ENCODE peak calls at places on chromosomes 2 and 18, in nine cellular contexts. B is NAMALWA; P is activated CD8-positive, alpha-beta memory T cell treated with anti-CD3 and anti-CD28 coated beads, Interleukin-2, amount 50 U/mL, for 4 hours; K is nephron progenitor cell; N is aorta; V is NCI-H1436; Q is AG09319; Y is mesendoderm; I is cardiac muscle cell. X is an unnamed sample.

GRCh38 chr2:65017335-65017734 is 28.1 kb downstream of the SLC1A4 start:
- DNase-seq in K (no peak), Q (no peak), N (no peak), Y (peak; percentile 44), P (no peak), B (no peak), V (no peak), I (peak; percentile 35), X (no peak)

GRCh38 chr2:215664847-215665525 is 229.1 kb upstream of the FN1 start:
- DNase-seq in N (no peak), K (no peak), Y (peak; percentile 75), V (no peak), I (no peak), B (no peak), Q (peak; percentile 24), P (no peak), X (no peak)

GRCh38 chr2:60872510-60872928 is 8.9 kb upstream of the REL start:
- DNase-seq in Q (no peak), B (no peak), I (no peak), V (no peak), Y (no peak), N (no peak), P (no peak), K (no peak), X (peak; percentile 45)

GRCh38 chr2:6986251-6986893 is 69.2 kb downstream of the RNF144A start:
- DNase-seq in P (no peak), I (no peak), V (peak; percentile 13), Y (peak; percentile 79), B (no peak), Q (no peak), N (no peak), K (no peak), X (no peak)

GRCh38 chr2:5433855-5434254 is 258.3 kb upstream of the SOX11 start:
- DNase-seq in Y (no peak), N (no peak), Q (no peak), I (no peak), B (no peak), K (no peak), P (no peak), V (no peak), X (no peak)

GRCh38 chr18:59142274-59142673 is 2.6 kb downstream of the SEC11C start:
- DNase-seq in Y (no peak), N (no peak), V (no peak), P (no peak), I (no peak), K (no peak), B (peak; percentile 37), Q (no peak), X (peak; percentile 68)

GRCh38 chr2:24514820-24515219 is 23.8 kb downstream of the NCOA1 start:
- DNase-seq in I (no peak), Y (no peak), N (no peak), V (no peak), B (no peak), P (no peak), Q (no peak), K (no peak), X (no peak)

GRCh38 chr2:85154048-85154753 is 21.0 kb downstream of the TCF7L1 start:
- DNase-seq in K (no peak), P (no peak), Q (no peak), V (no peak), N (no peak), Y (no peak), I (no peak), B (no peak), X (no peak)

GRCh38 chr18:55833543-55833942 is 245.6 kb upstream of the TCF4 start:
- DNase-seq in N (no peak), B (no peak), Q (peak; percentile 85), K (no peak), P (no peak), V (no peak), I (no peak), Y (peak; percentile 92), X (no peak)

GRCh38 chr2:72673279-72673678 is 152.6 kb downstream of the EXOC6B start:
- DNase-seq in N (no peak), B (no peak), P (no peak), K (no peak), Y (no peak), I (no peak), V (no peak), Q (no peak), X (no peak)

GRCh38 chr2:216596234-216596985 is 36.8 kb upstream of the IGFBP2 start:
- DNase-seq in N (no peak), I (no peak), B (no peak), Y (no peak), P (no peak), V (no peak), Q (peak; percentile 88), K (no peak), X (no peak)

GRCh38 chr2:182554950-182555349 is 128.1 kb upstream of the PDE1A start:
- DNase-seq in K (no peak), Q (no peak), N (no peak), I (no peak), B (no peak), P (no peak), V (no peak), Y (no peak), X (no peak)

GRCh38 chr18:48644029-48644428 is 105.2 kb downstream of the CTIF start:
- DNase-seq in P (no peak), V (no peak), B (no peak), Y (no peak), N (no peak), Q (no peak), I (no peak), K (no peak), X (no peak)

GRCh38 chr18:12376034-12376717 is 851 bp downstream of the AFG3L2 start:
- DNase-seq in Q (no peak), V (no peak), B (peak; percentile 64), P (no peak), I (peak; percentile 45), Y (peak; percentile 48), K (peak; percentile 27), N (peak; percentile 67), X (peak; percentile 36)

GRCh38 chr2:46294185-46294836 is 2.9 kb upstream of the EPAS1 start:
- DNase-seq in Y (peak; percentile 49), K (peak; percentile 39), P (peak; percentile 27), V (no peak), Q (no peak), N (no peak), I (peak; percentile 48), B (peak; percentile 29), X (peak; percentile 34)

GRCh38 chr2:24231461-24231881 is 56.6 kb downstream of the FAM228A start:
- DNase-seq in I (no peak), K (no peak), Y (no peak), B (no peak), P (no peak), N (no peak), V (no peak), Q (no peak), X (no peak)

GRCh38 chr2:121080013-121080772 is 204.8 kb downstream of the TFCP2L1 start:
- DNase-seq in N (no peak), Y (peak; percentile 81), K (peak; percentile 87), P (peak; percentile 38), I (peak; percentile 79), Q (peak; percentile 4), V (peak; percentile 20), B (peak; percentile 65), X (peak; percentile 36)

GRCh38 chr2:229340086-229340760 is 69.1 kb upstream of the PID1 start:
- DNase-seq in V (no peak), P (no peak), B (no peak), Q (no peak), I (no peak), N (no peak), K (no peak), Y (no peak), X (no peak)

GRCh38 chr2:122643725-122644329 is 888.4 kb downstream of the TSN start:
- DNase-seq in V (peak; percentile 89), B (no peak), K (no peak), N (no peak), Q (no peak), I (no peak), Y (no peak), P (no peak), X (no peak)

GRCh38 chr2:134401789-134402188 is 147.9 kb downstream of the MGAT5 start:
- DNase-seq in Q (no peak), I (no peak), K (no peak), N (no peak), V (no peak), P (no peak), Y (no peak), B (no peak), X (no peak)

GRCh38 chr2:69505710-69506109 is 68.5 kb upstream of the NFU1 start:
- DNase-seq in B (no peak), Q (no peak), I (no peak), N (no peak), Y (no peak), K (no peak), V (no peak), P (no peak), X (no peak)

GRCh38 chr18:40041951-40042350 is 1913.1 kb upstream of the PIK3C3 start:
- DNase-seq in Q (no peak), Y (no peak), P (no peak), B (no peak), I (no peak), V (no peak), K (no peak), N (no peak), X (no peak)

GRCh38 chr2:120382541-120383144 is 36.7 kb downstream of the INHBB start:
- DNase-seq in Q (no peak), Y (no peak), B (no peak), N (no peak), I (no peak), K (no peak), P (no peak), V (no peak), X (no peak)

GRCh38 chr2:96099861-96100798 is 16.2 kb downstream of the ADRA2B start:
- DNase-seq in B (no peak), K (peak; percentile 2), Q (no peak), N (peak; percentile 54), P (peak; percentile 7), I (no peak), V (no peak), Y (peak; percentile 35), X (no peak)